ENCODE peak calls at places on chromosomes 6 and 20, in seven cellular contexts. L, Q, A, Y, W, T and F are unnamed samples.

GRCh38 chr6:56714982-56715456 is 72.3 kb upstream of the DST start:
- DNase-seq in L (no peak), Q (no peak), A (no peak), Y (no peak), W (no peak), T (no peak), F (peak; percentile 86)

GRCh38 chr6:133502451-133503259 is 261.5 kb downstream of the EYA4 start:
- DNase-seq in L (no peak), Q (no peak), A (no peak), Y (no peak), W (no peak), T (no peak), F (peak; percentile 92)

GRCh38 chr20:31544600-31544999 is 30.4 kb downstream of the HM13 start:
- DNase-seq in L (no peak), Q (no peak), A (no peak), Y (no peak), W (no peak), T (no peak), F (no peak)

GRCh38 chr20:37856932-37857660 is 45.8 kb upstream of the VSTM2L start:
- DNase-seq in L (no peak), Q (no peak), A (no peak), Y (no peak), W (no peak), T (no peak), F (no peak)

GRCh38 chr6:44004136-44004535 is 123.1 kb downstream of the MRPL14 start:
- DNase-seq in L (no peak), Q (no peak), A (no peak), Y (no peak), W (no peak), T (no peak), F (no peak)

GRCh38 chr20:46945465-46945864 is 50.8 kb downstream of the EYA2 start:
- DNase-seq in L (no peak), Q (no peak), A (no peak), Y (no peak), W (no peak), T (no peak), F (peak; percentile 71)

GRCh38 chr6:14728396-14729024 is 517.4 kb upstream of the JARID2 start:
- DNase-seq in L (peak; percentile 36), Q (peak; percentile 24), A (no peak), Y (no peak), W (no peak), T (no peak), F (peak; percentile 75)

GRCh38 chr6:149503858-149504257 is 19.0 kb upstream of the ZC3H12D start:
- DNase-seq in L (no peak), Q (no peak), A (no peak), Y (no peak), W (no peak), T (no peak), F (no peak)

GRCh38 chr6:133837801-133838349 is 51.0 kb upstream of the TCF21 start:
- DNase-seq in L (peak; percentile 75), Q (peak; percentile 24), A (peak; percentile 38), Y (no peak), W (peak; percentile 77), T (peak; percentile 20), F (peak; percentile 55)

GRCh38 chr6:88238065-88238464 is 71.9 kb upstream of the CNR1 start:
- DNase-seq in L (peak; percentile 20), Q (no peak), A (no peak), Y (no peak), W (no peak), T (no peak), F (no peak)

DNA sequence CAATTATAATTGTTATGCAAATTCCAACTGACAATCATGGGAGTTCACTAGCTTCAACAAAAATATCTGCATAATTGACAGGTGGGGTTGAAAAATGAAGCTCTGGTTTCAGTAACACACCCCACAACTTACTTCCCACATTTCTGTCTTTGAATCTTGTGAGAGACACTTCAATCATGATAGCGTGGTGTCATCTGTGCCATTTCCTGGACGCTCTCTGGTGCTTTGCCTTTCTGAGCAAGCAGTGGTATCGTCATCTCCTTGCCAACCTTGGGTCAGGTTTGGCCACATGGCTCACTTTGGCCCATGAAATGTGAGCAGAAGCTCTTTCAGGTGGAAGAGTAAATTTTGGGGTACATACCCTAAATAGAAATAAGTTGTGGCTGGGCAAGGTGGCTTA is 10.2 kb downstream of the BMP7 start:
- DNase-seq in L (no peak), Q (no peak), A (no peak), Y (no peak), W (no peak), T (no peak), F (no peak)
- H3K4me3 ChIP-seq in L (no peak overlapping the region), Q (no peak overlapping the region), A (no peak overlapping the region), Y (no peak overlapping the region), W (no peak overlapping the region), T (no peak overlapping the region), F (no peak overlapping the region)

DNA sequence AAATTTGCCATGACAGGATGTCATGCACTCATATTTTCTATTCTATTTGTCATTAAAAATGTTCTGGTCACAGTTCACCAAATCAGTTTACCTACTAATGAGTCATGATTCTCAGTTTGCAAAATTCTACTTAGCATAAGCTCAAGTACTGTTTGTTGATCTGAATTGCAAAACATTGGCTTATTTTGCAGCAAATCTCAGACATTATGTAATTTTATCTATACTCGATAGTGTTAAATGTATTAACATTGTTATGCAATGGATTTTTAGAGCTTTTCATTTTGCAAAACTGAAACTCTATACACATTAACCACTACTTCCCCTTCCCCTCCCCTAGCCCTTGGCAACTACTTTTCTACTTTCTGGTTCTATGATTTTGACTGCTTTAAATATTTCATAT is 213.8 kb upstream of the ZFP64 start:
- DNase-seq in L (no peak), Q (no peak), A (no peak), Y (no peak), W (no peak), T (no peak), F (no peak)
- H3K27me3 ChIP-seq in L (no peaks in the 10 kb centered on the region), Q (peaks cover 5% of the 10 kb centered on the region), A (no peaks in the 10 kb centered on the region), Y (no peaks in the 10 kb centered on the region), W (no peaks in the 10 kb centered on the region), T (no peaks in the 10 kb centered on the region), F (peaks cover 3% of the 10 kb centered on the region)

DNA sequence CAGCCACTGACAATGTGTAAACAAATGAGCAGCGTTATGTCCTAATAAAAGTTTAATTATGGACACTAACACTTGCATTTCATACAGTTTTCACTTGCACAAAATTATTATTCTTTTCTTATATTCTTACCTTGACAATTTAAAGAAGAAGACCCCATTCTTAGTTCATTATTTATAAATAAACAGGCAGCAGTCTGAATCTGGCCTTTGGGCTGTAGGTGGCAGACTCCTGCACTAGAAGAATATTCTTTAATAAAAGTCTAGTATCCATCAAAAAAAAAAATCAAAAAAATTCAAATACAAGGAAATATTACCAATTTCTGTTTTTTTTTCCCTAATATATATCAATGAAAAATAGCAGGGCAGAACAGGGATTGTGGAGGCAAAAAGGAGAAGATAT is 24.8 kb downstream of the PTCHD4 start:
- DNase-seq in L (no peak), Q (no peak), A (no peak), Y (no peak), W (no peak), T (no peak), F (no peak)
- H3K9me3 ChIP-seq in L (no peaks in the 10 kb centered on the region), Q (peaks cover 8% of the 10 kb centered on the region), A (no peaks in the 10 kb centered on the region), Y (no peaks in the 10 kb centered on the region), W (no peaks in the 10 kb centered on the region), T (no peaks in the 10 kb centered on the region), F (peaks cover 4% of the 10 kb centered on the region)

GRCh38 chr6:11042750-11043551 is 1.2 kb downstream of the ELOVL2 start:
- DNase-seq in L (no peak), Q (no peak), A (no peak), Y (no peak), W (no peak), T (no peak), F (no peak)
- H3K4me3 ChIP-seq in L (no peak overlapping the region), Q (peak overlapping the region; percentile 71), A (peak overlapping the region; percentile 52), Y (peak overlapping the region; percentile 72), W (peak overlapping the region; percentile 69), T (peak overlapping the region; percentile 44), F (peak overlapping the region; percentile 70)

DNA sequence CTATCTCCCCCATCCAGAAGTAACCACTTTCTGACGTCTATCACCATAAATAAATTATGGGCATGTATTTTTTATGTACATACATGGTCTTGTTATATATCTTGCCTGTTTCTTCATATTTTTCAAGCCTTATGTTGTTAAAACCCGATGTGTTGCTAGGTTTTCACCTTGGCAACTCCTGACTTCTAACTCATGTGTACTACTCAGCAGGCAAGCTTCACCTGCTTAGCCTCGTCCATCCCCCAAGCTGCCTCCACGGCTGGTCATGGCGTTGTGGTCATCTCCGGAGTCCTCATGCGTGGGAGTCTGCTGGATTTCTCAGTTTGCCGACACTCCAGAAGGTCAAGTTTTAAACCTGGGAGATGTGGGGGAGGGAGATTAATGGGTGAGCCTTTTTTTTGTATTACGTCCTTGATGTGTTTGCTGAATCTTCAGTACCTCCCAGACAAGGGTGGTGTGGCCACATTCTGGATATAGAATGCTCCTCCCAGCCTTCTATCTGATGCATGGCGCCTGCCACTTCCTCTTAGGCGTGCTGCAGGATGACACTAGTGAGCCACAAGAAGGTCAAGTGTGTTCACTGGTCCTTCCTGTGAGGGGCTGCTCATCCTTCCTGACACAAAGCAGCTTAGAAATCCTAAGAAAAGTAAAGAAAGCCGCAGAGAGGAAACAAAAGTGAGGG is 26.6 kb upstream of the EDN3 start:
- DNase-seq in L (no peak), Q (no peak), A (no peak), Y (no peak), W (no peak), T (no peak), F (no peak)
- H3K27me3 ChIP-seq in L (no peaks in the 10 kb centered on the region), Q (peaks cover 100% of the 10 kb centered on the region), A (peaks cover 46% of the 10 kb centered on the region), Y (no peaks in the 10 kb centered on the region), W (no peaks in the 10 kb centered on the region), T (no peaks in the 10 kb centered on the region), F (peaks cover 12% of the 10 kb centered on the region)

GRCh38 chr20:29743101-29743931 is 1514.1 kb upstream of the DEFB115 start:
- DNase-seq in L (no peak), Q (no peak), A (no peak), Y (no peak), W (no peak), T (no peak), F (no peak)
- H3K9me3 ChIP-seq in L (no peaks in the 10 kb centered on the region), Q (peaks cover 42% of the 10 kb centered on the region), A (peaks cover 58% of the 10 kb centered on the region), Y (peaks cover 4% of the 10 kb centered on the region), W (peaks cover 49% of the 10 kb centered on the region), T (no peaks in the 10 kb centered on the region), F (no peaks in the 10 kb centered on the region)

DNA sequence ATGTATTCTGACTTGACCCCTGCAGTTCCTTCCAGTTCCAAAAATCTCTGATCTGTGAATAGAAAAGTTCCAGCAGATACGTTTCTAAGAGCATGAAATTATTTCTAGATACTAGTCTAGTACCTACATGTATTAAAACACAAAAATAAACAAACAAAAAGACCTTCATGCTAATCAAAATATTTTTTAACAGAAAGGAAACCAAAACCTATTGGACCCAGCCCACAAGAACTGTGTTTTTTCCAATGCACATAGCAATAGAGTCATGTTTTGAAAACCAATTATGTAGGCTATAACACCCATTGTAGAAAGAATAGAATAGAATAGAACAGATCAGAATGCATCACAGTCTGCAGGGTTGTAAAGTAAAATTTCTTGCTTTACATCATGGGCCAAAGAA is 158.6 kb upstream of the TNFAIP3 start:
- DNase-seq in L (no peak), Q (no peak), A (no peak), Y (no peak), W (no peak), T (no peak), F (no peak)
- H3K4me3 ChIP-seq in L (no peak overlapping the region), Q (no peak overlapping the region), A (no peak overlapping the region), Y (no peak overlapping the region), W (no peak overlapping the region), T (no peak overlapping the region), F (no peak overlapping the region)

DNA sequence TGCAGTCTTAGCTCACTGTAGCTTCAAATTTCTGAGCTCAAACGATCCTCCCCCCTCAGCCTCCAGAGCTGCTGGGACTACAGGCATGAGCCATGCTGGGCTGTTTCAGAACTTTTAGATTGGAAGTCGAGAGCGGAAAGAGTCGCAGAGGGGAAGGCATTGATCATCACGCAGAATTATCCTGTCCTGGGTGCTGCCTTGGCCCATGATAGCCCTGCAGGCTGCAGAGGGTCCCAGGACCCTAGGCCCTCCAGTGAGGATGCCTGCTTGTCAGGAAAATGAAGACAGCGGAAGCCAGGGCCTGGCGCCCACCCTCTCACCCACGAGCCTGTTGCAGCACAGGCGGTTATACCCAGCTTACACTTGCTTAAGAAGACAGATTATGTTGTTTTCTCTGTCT is 9.1 kb downstream of the TMEM181 start:
- DNase-seq in L (no peak), Q (no peak), A (no peak), Y (no peak), W (no peak), T (no peak), F (no peak)
- H3K27me3 ChIP-seq in L (no peaks in the 10 kb centered on the region), Q (no peaks in the 10 kb centered on the region), A (no peaks in the 10 kb centered on the region), Y (no peaks in the 10 kb centered on the region), W (no peaks in the 10 kb centered on the region), T (no peaks in the 10 kb centered on the region), F (no peaks in the 10 kb centered on the region)